ENCODE peak calls at places on chromosomes 2 and 18, in four cellular contexts. P is GM12891, A is HepG2, X is K562. Y is an unnamed sample.

GRCh38 chr2:54396107-54396506 is 60.0 kb upstream of the SPTBN1 start:
- DNase-seq in A (no peak), P (no peak), X (no peak), Y (no peak)

GRCh38 chr2:52611757-52612156 is 1155.8 kb upstream of the CHAC2 start:
- DNase-seq in A (no peak), X (no peak), P (no peak), Y (no peak)

GRCh38 chr2:48107326-48107925 is 201.1 kb upstream of the FBXO11 start:
- DNase-seq in P (no peak), X (peak; percentile 28), A (peak; percentile 39), Y (no peak)

GRCh38 chr2:23548143-23548769 is 163.3 kb downstream of the KLHL29 start:
- DNase-seq in P (no peak), A (no peak), X (peak; percentile 6), Y (no peak)

GRCh38 chr2:106976548-106976947 is 90.6 kb upstream of the ST6GAL2 start:
- DNase-seq in A (no peak), X (no peak), P (no peak), Y (no peak)

GRCh38 chr2:238483656-238484055 is 56.9 kb downstream of the ASB1 start:
- DNase-seq in A (no peak), X (no peak), P (no peak), Y (no peak)

GRCh38 chr2:178363252-178363651 is 87.7 kb downstream of the PRKRA start:
- DNase-seq in A (peak; percentile 56), X (no peak), P (no peak), Y (no peak)

GRCh38 chr2:30267576-30267975 is 36.2 kb downstream of the LBH start:
- DNase-seq in X (no peak), A (no peak), P (no peak), Y (no peak)

GRCh38 chr2:215409331-215410127 is 26.3 kb downstream of the FN1 start:
- DNase-seq in A (no peak), P (no peak), X (no peak), Y (no peak)
- TF ChIP-seq TAF1 in A (no peak), P (no peak), X (no peak), Y (no peak)

GRCh38 chr18:26226229-26227050 is at the start of gene TAF4B:
- DNase-seq in A (peak; percentile 41), P (peak; percentile 79), X (peak; percentile 98), Y (peak; percentile 73)
- TF ChIP-seq POLR2A in A (peak; percentile 35), P (peak; percentile 71), X (peak; percentile 93), Y (peak; percentile 88)

GRCh38 chr2:151021747-151022450 is 239.8 kb downstream of the RBM43 start:
- DNase-seq in A (no peak), P (no peak), X (no peak), Y (no peak)

GRCh38 chr2:151025816-151026215 is 235.8 kb downstream of the RBM43 start:
- DNase-seq in X (no peak), P (no peak), A (no peak), Y (no peak)

GRCh38 chr2:151024696-151025095 is 237.0 kb downstream of the RBM43 start:
- DNase-seq in X (no peak), P (no peak), A (no peak), Y (no peak)

DNA sequence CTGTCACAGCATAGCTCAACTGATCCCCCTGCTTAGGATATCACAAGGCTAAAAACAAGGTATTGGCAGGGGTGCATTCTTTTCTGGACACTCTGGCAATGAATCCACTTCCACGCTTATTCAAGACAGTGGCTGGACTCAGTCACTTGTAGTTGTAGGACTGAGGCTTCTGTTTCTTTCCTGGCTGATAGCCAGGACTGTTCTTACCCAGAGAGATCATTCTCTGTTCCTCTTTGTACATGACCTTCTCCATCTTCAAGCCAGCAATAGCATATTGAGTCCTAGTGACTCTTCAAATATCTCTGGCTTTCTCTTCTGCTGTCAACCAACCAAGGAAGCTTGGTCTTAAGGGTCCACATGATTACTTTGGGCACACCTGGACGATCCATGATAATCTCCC is 241.3 kb downstream of the RBM43 start:
- DNase-seq in X (no peak), P (no peak), A (no peak), Y (no peak)
- TF ChIP-seq POLR2AphosphoS5 in X (no peak), P (no peak), A (no peak), Y (no peak)

GRCh38 chr2:180739070-180739469 is 241.3 kb upstream of the UBE2E3 start:
- DNase-seq in P (no peak), X (no peak), A (no peak), Y (no peak)
- TF ChIP-seq TAF1 in P (no peak), X (no peak), A (no peak), Y (no peak)

DNA sequence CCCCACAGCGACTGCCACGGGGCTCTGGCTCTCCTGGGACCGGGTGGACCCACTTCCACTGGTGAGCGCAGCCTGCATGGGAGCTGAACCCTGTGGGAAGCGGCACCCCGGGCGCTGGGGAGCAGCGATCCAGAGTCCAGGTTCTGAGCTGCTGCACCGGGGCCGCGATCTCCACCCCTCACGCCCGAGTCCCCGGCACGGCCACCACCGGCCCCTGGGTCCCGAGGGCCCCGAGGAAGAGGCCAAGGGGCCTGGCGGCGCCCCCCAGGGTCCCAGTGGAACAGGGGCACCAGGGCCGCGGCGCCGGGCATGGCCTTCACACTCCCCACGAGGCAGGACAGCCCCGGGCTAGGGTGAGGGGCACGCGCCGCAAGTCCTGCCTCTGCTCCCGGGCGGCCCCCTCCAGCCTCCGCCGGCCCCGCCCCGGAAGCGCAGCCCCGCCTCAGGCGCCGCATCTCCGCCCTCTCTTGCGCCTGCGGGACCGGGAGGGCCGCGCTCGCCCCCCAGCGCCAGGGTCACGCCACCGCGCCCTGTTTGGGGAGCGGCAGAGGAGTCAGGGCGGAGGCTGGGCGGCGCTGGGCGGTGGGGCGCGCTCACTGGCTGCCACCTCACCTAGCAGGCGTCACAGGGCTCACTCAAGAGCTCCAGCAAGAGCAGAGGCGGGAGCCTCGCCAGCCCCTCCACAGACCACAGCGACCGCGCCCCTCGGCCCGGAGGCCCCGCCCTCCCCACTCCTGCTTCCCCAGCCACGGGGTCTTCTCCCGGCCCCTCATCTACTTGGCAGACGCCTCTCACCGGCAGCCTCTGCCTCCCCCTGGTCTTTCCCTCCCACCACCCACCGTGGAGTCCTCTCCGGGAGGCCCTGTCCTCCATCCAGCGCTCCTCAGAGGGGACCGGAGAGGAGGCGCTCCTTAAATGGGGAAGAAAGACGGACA is 26.8 kb downstream of the THAP4 start:
- DNase-seq in P (peak; percentile 97), X (peak; percentile 90), A (peak; percentile 93), Y (peak; percentile 93)
- TF ChIP-seq POLR2A in P (no peak), X (no peak), A (peak; percentile 95), Y (peak; percentile 29)

GRCh38 chr18:44823782-44824181 is 143.1 kb downstream of the SETBP1 start:
- DNase-seq in P (no peak), A (no peak), X (no peak), Y (no peak)

GRCh38 chr18:44823286-44823685 is 142.6 kb downstream of the SETBP1 start:
- DNase-seq in P (no peak), A (no peak), X (no peak), Y (no peak)

GRCh38 chr18:44824884-44825283 is 144.2 kb downstream of the SETBP1 start:
- DNase-seq in P (no peak), A (no peak), X (no peak), Y (no peak)

GRCh38 chr18:44828080-44828479 is 147.4 kb downstream of the SETBP1 start:
- DNase-seq in A (no peak), P (no peak), X (no peak), Y (no peak)

DNA sequence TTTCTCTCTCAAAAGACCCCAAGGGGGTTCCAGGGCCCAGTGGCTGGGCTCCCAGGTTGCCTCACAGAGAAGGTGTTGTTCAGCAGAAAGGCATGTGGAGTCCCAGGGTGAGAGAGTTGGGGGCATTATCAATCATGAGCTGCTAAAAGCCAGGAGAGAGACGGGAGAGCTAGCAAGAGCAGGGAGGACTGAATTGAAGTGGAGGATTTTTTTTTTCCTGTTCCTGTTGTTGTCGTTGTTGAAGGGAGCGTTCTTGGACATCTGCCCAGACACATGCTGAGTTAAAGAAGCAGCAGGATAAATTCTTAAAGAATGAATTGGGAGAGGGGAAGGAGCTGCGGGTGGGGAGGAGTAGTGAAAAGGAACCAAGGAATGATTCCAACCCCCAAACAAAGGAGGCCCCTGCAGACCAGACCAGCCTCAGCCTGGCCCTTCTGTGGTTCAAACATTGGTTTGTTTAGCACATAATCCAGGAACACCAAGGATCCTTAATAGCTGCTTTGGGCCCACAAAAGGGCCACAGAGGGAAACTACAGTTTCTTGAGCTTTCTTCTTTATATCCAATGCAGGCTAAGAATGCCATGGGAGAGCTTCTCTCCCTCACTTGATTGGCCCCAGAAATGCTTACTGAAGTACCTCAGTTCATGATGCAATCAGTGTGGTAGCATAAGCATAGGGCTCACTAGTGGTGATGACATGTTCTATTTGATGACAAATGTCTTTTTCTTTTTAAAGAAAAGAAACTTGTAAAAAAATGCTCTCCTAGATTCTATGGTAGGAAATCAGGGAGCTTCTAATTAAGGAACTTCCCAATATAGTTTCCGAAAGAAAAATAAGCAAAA is 146.0 kb downstream of the SETBP1 start:
- DNase-seq in A (no peak), P (no peak), X (no peak), Y (no peak)
- TF ChIP-seq POLR2AphosphoS5 in A (no peak), P (no peak), X (no peak), Y (no peak)

GRCh38 chr2:190997516-190998113 is 16.4 kb downstream of the STAT1 start:
- DNase-seq in P (no peak), A (no peak), X (no peak), Y (no peak)

GRCh38 chr2:190999058-190999457 is 14.9 kb downstream of the STAT1 start:
- DNase-seq in X (no peak), P (no peak), A (no peak), Y (no peak)

GRCh38 chr2:190994148-190994547 is 19.8 kb downstream of the STAT1 start:
- DNase-seq in X (no peak), P (no peak), A (no peak), Y (no peak)

GRCh38 chr2:190996947-190997346 is 17.0 kb downstream of the STAT1 start:
- DNase-seq in A (no peak), P (no peak), X (no peak), Y (no peak)

GRCh38 chr2:190996338-190996946 is 17.5 kb downstream of the STAT1 start:
- DNase-seq in A (peak; percentile 70), P (peak; percentile 15), X (peak; percentile 65), Y (peak; percentile 29)
- TF ChIP-seq TAF1 in A (no peak), P (no peak), X (no peak), Y (no peak)

DNA sequence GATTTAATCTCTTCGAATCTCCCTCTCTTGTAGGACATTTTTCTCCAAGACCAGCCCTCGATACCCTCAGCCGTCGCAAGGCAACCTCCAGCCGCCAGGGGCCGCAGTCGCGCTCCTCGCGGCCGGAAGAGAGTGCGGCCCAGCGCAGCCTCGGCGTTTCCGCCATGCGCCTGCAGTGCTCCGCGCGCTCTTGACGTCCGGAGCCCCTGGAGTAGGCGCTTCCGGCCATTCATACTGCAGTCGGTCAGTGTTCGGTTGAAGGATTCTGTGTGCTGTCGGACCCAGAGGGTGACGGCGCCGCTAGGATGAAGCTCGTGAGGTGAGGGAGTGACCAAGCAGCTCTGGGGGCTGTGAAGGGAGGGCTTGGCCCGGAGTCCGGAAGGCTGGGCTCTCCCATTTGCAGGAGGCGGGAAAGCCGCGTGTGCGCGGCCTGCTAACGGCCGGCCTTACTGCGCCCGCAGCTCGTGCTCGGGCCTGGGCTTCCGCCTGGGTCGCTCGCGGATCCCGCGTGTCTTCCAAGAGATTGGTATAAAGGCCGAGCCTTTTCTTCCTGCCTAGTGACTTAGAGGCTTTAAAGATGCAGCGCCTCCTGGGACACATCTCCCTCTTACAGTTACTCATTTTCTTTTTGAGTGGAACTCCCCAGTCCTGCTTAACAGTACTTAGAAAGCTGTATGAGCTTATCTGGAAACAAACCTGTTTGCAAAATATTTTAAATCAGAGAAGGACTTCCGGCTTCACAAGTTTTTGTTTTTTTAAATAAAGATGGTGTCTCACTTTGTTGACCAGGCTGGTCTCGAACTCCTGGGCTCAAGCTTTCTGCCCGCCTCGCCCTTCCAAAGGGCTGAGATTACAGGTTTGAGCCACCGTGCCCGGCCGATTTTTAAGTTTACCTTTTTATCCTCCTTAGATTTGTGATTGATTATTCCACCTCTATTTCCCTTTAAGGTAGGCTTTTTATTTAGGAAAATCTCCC is at the start of gene SNRPD1:
- DNase-seq in X (peak; percentile 95), P (peak; percentile 88), A (peak; percentile 86), Y (peak; percentile 92)
- TF ChIP-seq POLR2A in X (peak; percentile 98), P (peak; percentile 96), A (peak; percentile 89), Y (peak; percentile 97)

Y was measured in GM12892.